ENCODE peak calls at places on chromosomes 6 and 20, in four cellular contexts. S, M, C and U are unnamed samples.

GRCh38 chr20:8132632-8133587 is 844 bp downstream of the PLCB1 start:
- DNase-seq in S (peak), M (peak), C (peak), U (peak)

GRCh38 chr6:51842066-51842465 is 245.3 kb downstream of the PKHD1 start:
- DNase-seq in S (no peak), M (no peak), C (no peak), U (no peak)

GRCh38 chr6:154154389-154154967 is 115.4 kb downstream of the OPRM1 start:
- DNase-seq in S (peak), M (peak), C (peak), U (peak)

GRCh38 chr6:10659697-10660348 is 34.6 kb downstream of the C6orf52 start:
- DNase-seq in S (no peak), M (no peak), C (no peak), U (peak)

GRCh38 chr20:34091637-34092200 is 20.3 kb downstream of the EIF2S2 start:
- DNase-seq in S (no peak), M (no peak), C (no peak), U (no peak)

GRCh38 chr6:32127717-32128592 is at the start of gene ATF6B:
- DNase-seq in S (peak), M (peak), C (peak), U (peak)

GRCh38 chr6:129748212-129748900 is 38.4 kb upstream of the ARHGAP18 start:
- DNase-seq in S (peak), M (peak), C (peak), U (peak)

GRCh38 chr6:125114248-125114858 is 39.2 kb upstream of the TPD52L1 start:
- DNase-seq in S (peak), M (peak), C (peak), U (peak)

GRCh38 chr6:135883045-135883444 is 31.5 kb downstream of the PDE7B start:
- DNase-seq in S (peak), M (no peak), C (no peak), U (peak)

GRCh38 chr6:105321207-105321606 is 81.7 kb downstream of the PREP start:
- DNase-seq in S (no peak), M (no peak), C (no peak), U (no peak)

GRCh38 chr6:91098006-91098405 is 511.1 kb upstream of the MAP3K7 start:
- DNase-seq in S (no peak), M (no peak), C (no peak), U (no peak)

GRCh38 chr6:88166493-88166900 is 350 bp upstream of the CNR1 start:
- DNase-seq in S (peak), M (no peak), C (no peak), U (no peak)

GRCh38 chr6:148851683-148852556 is 105.1 kb downstream of the UST start:
- DNase-seq in S (no peak), M (no peak), C (no peak), U (no peak)

GRCh38 chr6:133609404-133610270 is 279.3 kb upstream of the TCF21 start:
- DNase-seq in S (peak), M (peak), C (peak), U (peak)

GRCh38 chr20:57682184-57683038 is 27.4 kb downstream of the PMEPA1 start:
- DNase-seq in S (no peak), M (no peak), C (no peak), U (no peak)

GRCh38 chr6:83514877-83515466 is 2.6 kb downstream of the PRSS35 start:
- DNase-seq in S (peak), M (peak), C (peak), U (peak)

GRCh38 chr6:168201383-168201782 is 118.2 kb downstream of the DACT2 start:
- DNase-seq in S (no peak), M (no peak), C (no peak), U (no peak)

GRCh38 chr6:11718031-11718430 is 60.6 kb downstream of the ADTRP start:
- DNase-seq in S (no peak), M (no peak), C (no peak), U (no peak)

GRCh38 chr6:14129572-14129971 is 12.0 kb downstream of the CD83 start:
- DNase-seq in S (peak), M (peak), C (peak), U (peak)

GRCh38 chr6:136510782-136511181 is 39.4 kb downstream of the MAP7 start:
- DNase-seq in S (no peak), M (no peak), C (peak), U (no peak)

GRCh38 chr6:96520851-96521115 is 823 bp upstream of the UFL1 start:
- DNase-seq in S (no peak), M (no peak), C (peak), U (peak)

GRCh38 chr20:44211177-44212039 is 837 bp upstream of the OSER1 start:
- DNase-seq in S (peak), M (peak), C (peak), U (peak)

GRCh38 chr6:159788757-159789376 is 535 bp downstream of the TCP1 start:
- DNase-seq in S (peak), M (peak), C (peak), U (peak)

GRCh38 chr6:134425521-134426316 is 107.8 kb upstream of the SGK1 start:
- DNase-seq in S (no peak), M (peak), C (no peak), U (no peak)

GRCh38 chr6:6582111-6582510 is 6.4 kb upstream of the LY86 start:
- DNase-seq in S (no peak), M (no peak), C (no peak), U (no peak)

GRCh38 chr6:12342664-12343063 is 52.5 kb downstream of the EDN1 start:
- DNase-seq in S (no peak), M (no peak), C (no peak), U (no peak)

GRCh38 chr6:69914015-69914485 is 47.7 kb downstream of the COL19A1 start:
- DNase-seq in S (no peak), M (no peak), C (no peak), U (peak)
- TF ChIP-seq CTCF in S (no peak), M (no peak), C (no peak), U (no peak)

GRCh38 chr20:64076061-64076997 is 3.0 kb downstream of the RGS19 start:
- DNase-seq in S (no peak), M (no peak), C (no peak), U (no peak)
- H3K4me3 ChIP-seq in S (no peak), M (no peak), C (no peak), U (no peak)

GRCh38 chr20:6819599-6819998 is 52.1 kb downstream of the BMP2 start:
- DNase-seq in S (no peak), M (peak), C (no peak), U (peak)
- TF ChIP-seq CTCF in S (no peak), M (peak), C (peak), U (peak)

GRCh38 chr6:84569882-84570281 is 194.5 kb downstream of the TBX18 start:
- DNase-seq in S (no peak), M (no peak), C (no peak), U (no peak)

GRCh38 chr6:84576029-84576428 is 188.4 kb downstream of the TBX18 start:
- DNase-seq in S (no peak), M (no peak), C (no peak), U (no peak)

GRCh38 chr6:84579404-84579803 is 185.0 kb downstream of the TBX18 start:
- DNase-seq in S (no peak), M (no peak), C (no peak), U (no peak)

DNA sequence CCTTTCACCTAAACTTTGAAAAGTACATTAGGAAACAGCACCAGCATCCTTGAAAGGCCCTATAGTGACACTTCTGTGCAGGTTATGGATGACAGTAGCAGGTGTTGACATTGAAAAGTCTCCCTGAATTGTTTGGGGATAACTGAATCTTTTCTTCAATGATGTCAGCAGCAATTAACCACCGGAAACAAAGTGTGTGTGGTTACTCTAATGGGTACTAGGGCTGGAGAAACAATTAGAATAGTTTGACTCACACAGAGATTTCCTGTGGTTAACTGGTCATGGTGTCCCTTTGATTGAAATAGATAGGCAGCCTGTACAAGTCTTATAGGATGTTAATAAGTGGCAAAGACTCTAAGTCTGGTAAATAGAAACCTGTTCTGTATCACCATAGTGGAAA is 189.1 kb downstream of the TBX18 start:
- DNase-seq in S (peak), M (peak), C (peak), U (no peak)
- H3K4me3 ChIP-seq in S (no peak), M (no peak), C (no peak), U (no peak)

GRCh38 chr20:20593447-20594170 is 118.8 kb downstream of the RALGAPA2 start:
- DNase-seq in S (peak), M (peak), C (peak), U (peak)
- TF ChIP-seq CTCF in S (peak), M (peak), C (peak), U (peak)

GRCh38 chr20:50671626-50672025 is 19.7 kb downstream of the RIPOR3 start:
- DNase-seq in S (no peak), M (no peak), C (no peak), U (no peak)

GRCh38 chr20:50668798-50669197 is 22.5 kb downstream of the RIPOR3 start:
- DNase-seq in S (no peak), M (no peak), C (no peak), U (no peak)

GRCh38 chr20:50670126-50670862 is 21.0 kb downstream of the RIPOR3 start:
- DNase-seq in S (no peak), M (no peak), C (peak), U (no peak)

GRCh38 chr20:50666709-50667310 is 24.5 kb downstream of the RIPOR3 start:
- DNase-seq in S (no peak), M (no peak), C (no peak), U (no peak)

GRCh38 chr20:50668326-50668725 is 23.0 kb downstream of the RIPOR3 start:
- DNase-seq in S (no peak), M (no peak), C (no peak), U (no peak)
- H3K4me3 ChIP-seq in S (no peak), M (no peak), C (no peak), U (no peak)

GRCh38 chr6:140858381-140858971 is 1274.2 kb upstream of the GJE1 start:
- DNase-seq in S (peak), M (no peak), C (peak), U (no peak)
- TF ChIP-seq CTCF in S (no peak), M (no peak), C (no peak), U (no peak)

GRCh38 chr20:62622877-62623487 is 19.3 kb upstream of the SLCO4A1 start:
- DNase-seq in S (no peak), M (no peak), C (no peak), U (no peak)
- H3K4me3 ChIP-seq in S (no peak), M (no peak), C (no peak), U (no peak)

GRCh38 chr6:73579851-73580246 is 59.0 kb upstream of the EEF1A1 start:
- DNase-seq in S (peak), M (peak), C (peak), U (peak)

GRCh38 chr6:73581293-73581692 is 60.5 kb upstream of the EEF1A1 start:
- DNase-seq in S (no peak), M (no peak), C (no peak), U (no peak)

GRCh38 chr6:73577605-73578160 is 56.9 kb upstream of the EEF1A1 start:
- DNase-seq in S (no peak), M (peak), C (no peak), U (no peak)

GRCh38 chr6:73579389-73579788 is 58.6 kb upstream of the EEF1A1 start:
- DNase-seq in S (no peak), M (no peak), C (no peak), U (no peak)

DNA sequence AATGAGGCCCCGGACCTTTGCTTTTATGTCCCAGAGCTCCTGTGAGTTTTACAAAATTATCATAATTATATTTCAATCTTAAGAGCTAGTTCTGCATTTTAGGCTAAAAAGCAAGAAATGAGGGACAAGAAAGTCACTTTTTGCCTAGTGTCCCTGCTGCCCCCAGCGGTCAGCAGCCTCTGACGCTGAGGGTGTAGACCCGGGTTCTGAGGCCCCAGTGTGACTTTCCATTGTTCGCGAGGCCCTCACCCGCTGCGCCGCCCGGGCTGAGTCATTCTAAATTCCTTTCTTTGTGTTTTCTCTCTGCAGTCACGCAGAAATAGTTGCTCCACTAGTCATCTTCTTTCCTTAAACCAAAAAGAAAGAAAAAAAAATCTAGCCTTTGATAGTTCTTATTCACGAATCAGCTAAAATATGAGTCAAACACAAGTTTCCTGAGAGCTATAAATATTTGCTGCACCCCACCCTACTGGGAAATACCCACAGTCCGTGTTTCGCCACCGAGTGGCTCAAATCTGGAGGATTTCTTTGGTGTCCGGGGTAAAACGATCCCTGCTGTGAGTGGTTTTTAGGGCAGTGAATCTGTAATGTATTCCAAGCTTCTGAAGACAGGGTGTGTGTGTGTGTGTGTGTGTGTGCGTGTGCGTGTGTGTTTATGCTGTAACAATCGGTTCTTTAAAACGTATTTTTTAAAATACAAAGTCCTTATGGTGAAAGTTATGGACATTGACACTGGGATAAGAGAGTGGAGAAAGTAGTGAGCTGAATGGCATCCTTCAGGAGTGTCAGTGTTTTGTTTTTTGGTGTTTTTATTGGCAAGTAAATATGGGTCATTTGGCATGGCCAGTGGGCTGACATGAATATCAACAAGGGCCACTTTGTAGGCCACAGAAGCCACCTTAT is 59.7 kb upstream of the EEF1A1 start:
- DNase-seq in S (peak), M (peak), C (peak), U (peak)
- TF ChIP-seq CTCF in S (peak), M (peak), C (peak), U (peak)